ENCODE peak calls at places on chromosomes 1 and 21, in six cellular contexts. R is cardiac fibroblast; F is glutamatergic neuron; P is NCI-H1417; G is activated CD8-positive, alpha-beta memory T cell treated with anti-CD3 and anti-CD28 coated beads, Interleukin-2, amount 50 U/mL, for 48 hours; O is CD8-positive, alpha-beta memory T cell. K is an unnamed sample.

GRCh38 chr1:229035054-229035747 is 235.7 kb upstream of the RAB4A start:
- DNase-seq in P (no peak), O (no peak), F (no peak), G (no peak), R (no peak), K (no peak)

GRCh38 chr1:157203166-157203565 is 65.0 kb upstream of the ETV3 start:
- DNase-seq in R (no peak), G (no peak), P (no peak), F (no peak), O (no peak), K (no peak)

GRCh38 chr1:48115835-48116234 is 106.7 kb upstream of the SLC5A9 start:
- DNase-seq in P (no peak), G (no peak), R (no peak), O (no peak), F (no peak), K (no peak)

GRCh38 chr1:44801491-44802305 is 1.5 kb downstream of the PLK3 start:
- DNase-seq in F (peak), G (peak), O (no peak), R (peak), P (no peak), K (no peak)

GRCh38 chr1:26993237-26994019 is at the start of gene TRNP1:
- DNase-seq in R (peak), P (peak), O (peak), G (peak), F (peak), K (peak)

GRCh38 chr1:234206651-234207284 is 166.5 kb upstream of the COA6 start:
- DNase-seq in P (no peak), G (no peak), F (no peak), R (peak), O (no peak), K (no peak)

GRCh38 chr1:192766009-192766625 is 42.7 kb upstream of the RGS2 start:
- DNase-seq in G (no peak), O (no peak), R (no peak), F (no peak), P (no peak), K (no peak)

GRCh38 chr1:1091344-1092148 is 17.4 kb upstream of the RNF223 start:
- DNase-seq in R (no peak), O (no peak), G (peak), P (no peak), F (no peak), K (no peak)

GRCh38 chr1:41672641-41673313 is 188.3 kb upstream of the EDN2 start:
- DNase-seq in P (no peak), R (peak), G (no peak), F (peak), O (no peak), K (no peak)

GRCh38 chr1:9621032-9621431 is 30.5 kb upstream of the PIK3CD start:
- DNase-seq in F (no peak), G (no peak), P (no peak), O (no peak), R (no peak), K (no peak)

GRCh38 chr1:71561206-71561605 is 480.4 kb upstream of the ZRANB2 start:
- DNase-seq in O (no peak), P (no peak), F (no peak), G (no peak), R (peak), K (no peak)

GRCh38 chr1:117599822-117600221 is 6.0 kb upstream of the TENT5C start:
- DNase-seq in P (peak), G (no peak), F (no peak), O (no peak), R (no peak), K (no peak)

GRCh38 chr1:26537951-26538352 is 8.4 kb downstream of the RPS6KA1 start:
- DNase-seq in P (peak), F (no peak), O (no peak), R (peak), G (no peak), K (no peak)

GRCh38 chr1:116807394-116807793 is 53.2 kb downstream of the CD2 start:
- DNase-seq in F (no peak), G (peak), R (no peak), P (no peak), O (no peak), K (no peak)

GRCh38 chr1:30782361-30783243 is 25.0 kb upstream of the LAPTM5 start:
- DNase-seq in R (peak), F (peak), P (peak), O (peak), G (peak), K (peak)

GRCh38 chr1:2132222-2133038 is 62.1 kb downstream of the FAAP20 start:
- DNase-seq in R (peak), P (peak), G (no peak), O (no peak), F (no peak), K (peak)

GRCh38 chr21:46552274-46552673 is 52.6 kb downstream of the S100B start:
- DNase-seq in P (no peak), O (no peak), G (no peak), F (no peak), R (no peak), K (no peak)

K was measured in NCI-H748 treated with DMSO at 0.1 percent for 48 hours.